ENCODE peak calls at places on chromosomes 6 and 20, in seven cellular contexts. O, V, L, C, P, D and H are unnamed samples. For H3K27me3, the result is how much of the 10 kb centered on the place peaks cover.

GRCh38 chr6:13560651-13561044 is 13.8 kb upstream of the SIRT5 start:
- DNase-seq in V (no peak), D (no peak), L (no peak), C (no peak), O (no peak), P (peak), H (no peak)

GRCh38 chr20:64224344-64225165 is 31.0 kb upstream of the PCMTD2 start:
- DNase-seq in C (peak), L (no peak), P (no peak), O (peak), D (no peak), V (no peak), H (no peak)

GRCh38 chr6:41707565-41708200 is 27.7 kb downstream of the TFEB start:
- DNase-seq in V (no peak), C (no peak), P (no peak), D (no peak), L (peak), O (peak), H (no peak)

GRCh38 chr6:168129292-168130167 is 50.5 kb upstream of the FRMD1 start:
- DNase-seq in D (no peak), V (no peak), L (no peak), P (no peak), C (no peak), O (no peak), H (no peak)

GRCh38 chr6:47792216-47792733 is 10.4 kb downstream of the OPN5 start:
- DNase-seq in O (no peak), L (no peak), P (no peak), V (no peak), C (no peak), D (no peak), H (no peak)

GRCh38 chr6:36339156-36339555 is 2.5 kb upstream of the BNIP5 start:
- DNase-seq in V (no peak), L (no peak), P (no peak), C (no peak), O (no peak), D (no peak), H (peak)

GRCh38 chr6:24060982-24061754 is 64.8 kb upstream of the NRSN1 start:
- DNase-seq in V (no peak), L (no peak), C (no peak), D (no peak), O (no peak), P (no peak), H (no peak)

GRCh38 chr6:82331031-82331773 is 32.4 kb upstream of the TPBG start:
- DNase-seq in P (peak), O (no peak), D (no peak), V (no peak), L (no peak), C (peak), H (no peak)

GRCh38 chr20:62287129-62287528 is 15.7 kb upstream of the ADRM1 start:
- DNase-seq in C (no peak), D (no peak), P (no peak), L (no peak), O (no peak), V (no peak), H (no peak)

GRCh38 chr6:8859501-8859900 is 424.2 kb upstream of the SLC35B3 start:
- DNase-seq in O (no peak), L (no peak), V (no peak), D (no peak), P (no peak), C (no peak), H (no peak)

GRCh38 chr6:143248359-143248758 is 187.7 kb downstream of the AIG1 start:
- DNase-seq in P (no peak), L (no peak), C (no peak), O (no peak), V (no peak), D (no peak), H (no peak)

GRCh38 chr6:160917581-160917980 is 74.0 kb upstream of the MAP3K4 start:
- DNase-seq in V (no peak), O (no peak), D (no peak), C (no peak), P (no peak), L (no peak), H (no peak)

GRCh38 chr6:166307981-166308768 is at the start of gene PRR18:
- DNase-seq in P (peak), D (peak), C (peak), V (peak), L (peak), O (no peak), H (no peak)

GRCh38 chr6:167129588-167129987 is 6.7 kb downstream of the CCR6 start:
- DNase-seq in O (no peak), D (no peak), L (no peak), P (no peak), V (no peak), C (no peak), H (no peak)

GRCh38 chr20:46120136-46120535 is 2.0 kb downstream of the CD40 start:
- DNase-seq in L (no peak), D (no peak), O (no peak), C (no peak), P (no peak), V (no peak), H (no peak)

GRCh38 chr20:46118481-46119020 is 437 bp downstream of the CD40 start:
- DNase-seq in C (peak), L (peak), O (peak), P (peak), V (no peak), D (peak), H (peak)

GRCh38 chr20:46119547-46119946 is 1.4 kb downstream of the CD40 start:
- DNase-seq in O (no peak), V (no peak), L (no peak), C (no peak), D (no peak), P (no peak), H (no peak)

GRCh38 chr20:46117704-46118467 is at the start of gene CD40:
- DNase-seq in D (peak), C (peak), L (peak), P (peak), O (peak), V (peak), H (peak)

DNA sequence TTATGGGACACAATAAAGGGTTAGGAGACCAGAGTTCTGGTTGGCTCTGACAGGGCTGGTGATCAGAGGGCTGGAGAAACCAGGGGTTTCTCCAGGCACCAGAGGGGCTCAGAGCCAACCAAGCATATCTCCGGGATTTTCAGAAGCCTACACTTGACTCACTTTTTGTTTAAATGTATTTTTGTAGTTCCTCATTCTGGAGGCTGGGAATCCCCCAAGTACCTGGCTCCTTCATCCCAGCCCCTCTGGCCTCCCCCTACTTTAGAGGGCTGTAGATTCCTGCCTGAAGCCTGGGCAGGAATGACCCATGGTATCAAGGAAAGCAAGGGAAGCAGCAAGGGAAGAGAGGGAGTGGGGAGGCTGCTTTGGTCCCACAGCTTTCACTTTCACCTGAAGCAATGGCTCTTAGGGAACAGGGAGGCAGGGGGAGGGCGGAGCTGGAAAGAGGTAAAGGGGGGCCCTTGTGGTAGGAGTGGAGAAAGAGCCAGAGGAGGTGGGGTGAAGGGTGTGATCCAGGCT is 973 bp downstream of the CD40 start:
- DNase-seq in L (no peak), D (no peak), V (no peak), P (no peak), O (no peak), C (peak), H (peak)
- H3K27me3 ChIP-seq in L (under half), D (under half), V (under half), P (under half), O (under half), C (under half), H (under half)

GRCh38 chr6:17442196-17442595 is 48.8 kb downstream of the CAP2 start:
- DNase-seq in D (no peak), L (no peak), V (no peak), P (no peak), O (no peak), C (no peak), H (no peak)
- H3K27ac ChIP-seq in D (no peak), L (no peak), V (no peak), P (no peak), O (no peak), C (no peak), H (no peak)

DNA sequence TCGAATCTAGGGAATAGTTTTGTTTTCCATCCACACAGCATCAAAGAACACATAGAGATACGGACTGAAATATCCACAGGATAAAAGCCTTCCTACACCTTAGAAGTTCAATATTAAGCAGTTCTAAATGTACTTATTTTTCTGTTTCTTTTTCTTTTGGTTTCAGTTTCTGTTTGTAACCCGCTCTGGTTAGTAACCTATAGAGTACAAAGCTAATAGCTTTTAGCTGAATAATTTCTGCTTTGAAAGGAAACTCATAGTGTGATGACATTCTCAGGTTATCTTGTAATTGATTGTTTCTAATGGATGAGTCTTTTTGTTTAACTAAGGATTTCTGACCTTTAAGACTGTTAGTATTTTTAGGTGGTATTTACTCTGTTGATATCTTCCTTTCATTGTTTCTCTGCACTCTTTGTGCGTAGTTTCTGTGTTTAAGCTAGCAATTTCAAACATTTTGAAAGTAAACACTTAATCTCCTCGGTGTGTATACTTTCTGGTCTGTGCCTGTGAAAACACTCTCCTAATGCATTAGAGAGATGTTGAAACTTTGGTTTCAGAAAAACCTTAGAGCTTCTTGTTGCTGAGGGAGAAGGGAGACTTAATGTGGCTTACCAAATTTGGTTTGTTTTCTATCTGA is 385.5 kb downstream of the HDGFL1 start:
- DNase-seq in D (no peak), L (no peak), C (peak), V (no peak), O (no peak), P (no peak), H (no peak)
- H3K4me3 ChIP-seq in D (no peak), L (no peak), C (no peak), V (no peak), O (peak), P (no peak), H (peak)

GRCh38 chr6:1608976-1609661 is 596 bp upstream of the FOXC1 start:
- DNase-seq in O (no peak), V (no peak), P (peak), C (no peak), D (no peak), L (peak), H (peak)
- H3K27me3 ChIP-seq in O (half or more), V (half or more), P (half or more), C (half or more), D (half or more), L (half or more), H (under half)

DNA sequence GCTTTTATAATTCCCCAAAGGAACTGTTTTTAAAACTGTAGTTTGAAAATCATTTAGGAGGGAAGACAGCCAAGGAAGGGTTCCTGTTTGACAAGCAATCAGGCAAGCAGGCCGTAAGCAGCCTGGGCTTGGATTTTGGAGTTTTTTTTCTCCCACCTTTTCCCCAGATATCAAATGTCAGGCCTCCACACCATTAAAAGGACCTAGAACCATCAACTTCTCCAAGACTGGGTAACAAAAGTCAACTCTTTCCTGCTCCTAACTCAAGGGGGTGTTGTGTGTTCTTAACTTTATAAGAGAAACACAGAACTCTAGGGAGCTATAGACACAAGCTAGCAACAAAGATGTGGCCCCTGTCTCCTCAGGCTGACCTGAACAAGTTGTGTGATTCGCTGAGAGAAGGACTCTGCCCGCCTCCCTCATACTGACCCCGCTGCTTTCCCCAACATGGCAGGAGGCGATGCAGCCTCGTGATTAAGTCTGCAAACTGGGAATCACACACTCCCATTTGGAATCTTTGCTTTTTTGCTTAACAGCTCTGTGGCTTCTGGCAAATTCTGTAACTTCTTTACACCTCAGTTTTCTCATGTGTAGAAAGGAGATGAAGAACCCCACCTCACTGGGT is 146.5 kb downstream of the BCAS1 start:
- DNase-seq in L (no peak), P (no peak), O (no peak), V (no peak), D (no peak), C (no peak), H (no peak)
- H3K27ac ChIP-seq in L (peak), P (no peak), O (no peak), V (no peak), D (no peak), C (no peak), H (no peak)

GRCh38 chr6:71886184-71887005 is at the start of gene RIMS1:
- DNase-seq in O (peak), V (peak), L (peak), C (peak), D (peak), P (peak), H (peak)

GRCh38 chr6:71889366-71889765 is 3.0 kb downstream of the RIMS1 start:
- DNase-seq in L (no peak), C (no peak), D (no peak), P (no peak), V (no peak), O (no peak), H (no peak)

GRCh38 chr6:71887744-71888115 is 1.4 kb downstream of the RIMS1 start:
- DNase-seq in L (no peak), O (no peak), P (no peak), D (no peak), C (no peak), V (no peak), H (no peak)

GRCh38 chr6:71888720-71889340 is 2.5 kb downstream of the RIMS1 start:
- DNase-seq in D (no peak), L (no peak), P (peak), V (no peak), O (no peak), C (no peak), H (no peak)

GRCh38 chr6:71887006-71887743 is 825 bp downstream of the RIMS1 start:
- DNase-seq in C (no peak), D (no peak), O (peak), P (peak), V (peak), L (peak), H (peak)
- H3K4me3 ChIP-seq in C (peak), D (no peak), O (peak), P (peak), V (peak), L (no peak), H (peak)

DNA sequence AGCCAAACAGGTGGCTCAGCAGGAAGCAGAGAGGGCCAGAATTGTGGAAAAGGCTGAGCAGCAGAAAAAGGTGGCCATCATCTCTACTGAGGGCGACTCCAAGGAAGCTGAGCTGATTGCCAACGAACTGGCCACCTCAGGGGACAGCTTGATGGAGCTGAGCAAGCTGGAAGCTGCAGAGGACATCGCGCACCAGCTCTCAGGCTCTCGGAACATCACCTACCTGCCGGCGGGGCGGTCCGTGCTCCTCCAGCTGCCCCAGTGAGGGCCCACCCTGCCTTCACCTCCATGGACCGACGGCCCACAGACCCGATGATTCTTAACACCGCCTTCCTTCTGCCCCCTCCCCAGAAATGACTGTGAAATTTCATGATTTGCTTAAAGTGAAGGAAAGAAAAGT is 17.8 kb upstream of the RAET1L start:
- DNase-seq in V (no peak), C (no peak), O (peak), D (no peak), P (no peak), L (no peak), H (peak)
- H3K27me3 ChIP-seq in V (half or more), C (half or more), O (under half), D (under half), P (under half), L (half or more), H (under half)

GRCh38 chr20:15528386-15529111 is 1044.7 kb downstream of the KIF16B start:
- DNase-seq in P (no peak), L (no peak), O (no peak), D (no peak), V (no peak), C (peak), H (no peak)
- H3K27ac ChIP-seq in P (no peak), L (no peak), O (no peak), D (no peak), V (no peak), C (no peak), H (no peak)

DNA sequence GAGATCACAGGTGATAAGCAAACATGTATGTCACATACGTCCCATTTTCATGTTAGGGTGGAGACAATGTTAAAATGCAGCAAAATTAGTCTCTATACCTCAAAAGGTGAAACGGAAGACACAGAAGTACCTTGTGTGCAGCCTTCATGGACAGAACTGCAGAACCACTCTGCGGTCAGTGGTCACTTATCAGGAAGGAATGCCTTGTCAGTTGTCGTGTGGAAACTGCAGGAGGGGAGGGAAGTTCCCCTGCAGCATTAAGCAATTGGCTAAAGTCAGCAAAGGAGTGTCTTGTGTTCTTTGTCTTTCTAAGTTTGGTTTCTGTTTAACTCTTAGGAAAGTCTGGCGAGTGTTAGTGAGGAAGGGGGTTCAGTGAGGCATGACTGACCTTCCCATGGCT is 6.5 kb upstream of the GABRR2 start:
- DNase-seq in D (no peak), V (no peak), O (no peak), C (peak), P (no peak), L (no peak), H (no peak)
- H3K4me3 ChIP-seq in D (no peak), V (no peak), O (no peak), C (no peak), P (no peak), L (no peak), H (no peak)

GRCh38 chr20:56914532-56914931 is 285.4 kb downstream of the TFAP2C start:
- DNase-seq in O (no peak), C (no peak), P (no peak), D (no peak), V (no peak), L (no peak), H (no peak)
- H3K27me3 ChIP-seq in O (under half), C (under half), P (under half), D (under half), V (under half), L (under half), H (under half)